ENCODE peak calls at places on chromosomes 6 and 20, in four cellular contexts. One of them, this sample, is unnamed.

GRCh38 chr20:47358672-47359532 is 2.4 kb upstream of the ZMYND8 start:
- DNase-seq in K562: peak
- DNase-seq in HepG2: peak
- DNase-seq in GM12878: no peak
- DNase-seq in this sample: peak

GRCh38 chr6:44353336-44353735 is 10.9 kb downstream of the SPATS1 start:
- DNase-seq in K562: no peak
- DNase-seq in HepG2: no peak
- DNase-seq in GM12878: no peak
- DNase-seq in this sample: no peak

GRCh38 chr20:12928755-12929401 is 79.9 kb upstream of the SPTLC3 start:
- DNase-seq in K562: no peak
- DNase-seq in HepG2: peak
- DNase-seq in GM12878: no peak
- DNase-seq in this sample: no peak

GRCh38 chr6:22886881-22887581 is 317.7 kb downstream of the HDGFL1 start:
- DNase-seq in K562: no peak
- DNase-seq in HepG2: no peak
- DNase-seq in GM12878: peak
- DNase-seq in this sample: no peak

GRCh38 chr20:19992996-19993908 is 23.9 kb upstream of the NAA20 start:
- DNase-seq in K562: peak
- DNase-seq in HepG2: peak
- DNase-seq in GM12878: no peak
- DNase-seq in this sample: peak

GRCh38 chr6:11232968-11233626 is 629 bp upstream of the NEDD9 start:
- DNase-seq in K562: peak
- DNase-seq in HepG2: peak
- DNase-seq in GM12878: no peak
- DNase-seq in this sample: no peak

GRCh38 chr20:52179331-52180166 is 12.0 kb downstream of the ZFP64 start:
- DNase-seq in K562: no peak
- DNase-seq in HepG2: no peak
- DNase-seq in GM12878: peak
- DNase-seq in this sample: no peak

GRCh38 chr6:101290346-101290745 is 103.2 kb upstream of the GRIK2 start:
- DNase-seq in K562: no peak
- DNase-seq in HepG2: no peak
- DNase-seq in GM12878: no peak
- DNase-seq in this sample: no peak

GRCh38 chr20:61744691-61745396 is 320.8 kb downstream of the TAF4 start:
- DNase-seq in K562: peak
- DNase-seq in HepG2: no peak
- DNase-seq in GM12878: no peak
- DNase-seq in this sample: no peak

GRCh38 chr20:33667245-33668086 is 723 bp downstream of the ACTL10 start:
- DNase-seq in K562: no peak
- DNase-seq in HepG2: no peak
- DNase-seq in GM12878: no peak
- DNase-seq in this sample: no peak

GRCh38 chr20:4828830-4829493 is 107.3 kb downstream of the PRND start:
- DNase-seq in K562: no peak
- DNase-seq in HepG2: no peak
- DNase-seq in GM12878: no peak
- DNase-seq in this sample: no peak

GRCh38 chr20:38460040-38460623 is 12.5 kb upstream of the RALGAPB start:
- DNase-seq in K562: peak
- DNase-seq in HepG2: peak
- DNase-seq in GM12878: no peak
- DNase-seq in this sample: no peak

GRCh38 chr20:46022411-46023147 is 6.4 kb upstream of the SLC12A5 start:
- DNase-seq in K562: peak
- DNase-seq in HepG2: peak
- DNase-seq in GM12878: no peak
- DNase-seq in this sample: peak

GRCh38 chr6:11429577-11429976 is 108.0 kb upstream of the TMEM170B start:
- DNase-seq in K562: no peak
- DNase-seq in HepG2: no peak
- DNase-seq in GM12878: no peak
- DNase-seq in this sample: no peak

GRCh38 chr20:45959956-45960630 is 11.9 kb downstream of the ZNF335 start:
- DNase-seq in K562: no peak
- DNase-seq in HepG2: no peak
- DNase-seq in GM12878: peak
- DNase-seq in this sample: no peak

GRCh38 chr6:15978426-15978825 is 150.5 kb upstream of the MYLIP start:
- DNase-seq in K562: no peak
- DNase-seq in HepG2: no peak
- DNase-seq in GM12878: no peak
- DNase-seq in this sample: no peak

GRCh38 chr20:45892049-45892816 is 1.1 kb downstream of the CTSA start:
- DNase-seq in K562: peak
- DNase-seq in HepG2: peak
- DNase-seq in GM12878: no peak
- DNase-seq in this sample: no peak

GRCh38 chr6:35489995-35490791 is 6.7 kb downstream of the TEAD3 start:
- DNase-seq in K562: peak
- DNase-seq in HepG2: no peak
- DNase-seq in GM12878: no peak
- DNase-seq in this sample: peak

GRCh38 chr6:15077006-15077405 is 168.9 kb upstream of the JARID2 start:
- DNase-seq in K562: no peak
- DNase-seq in HepG2: no peak
- DNase-seq in GM12878: no peak
- DNase-seq in this sample: no peak

GRCh38 chr6:42453027-42453648 is 1.4 kb upstream of the TRERF1 start:
- DNase-seq in K562: peak
- DNase-seq in HepG2: peak
- DNase-seq in GM12878: peak
- DNase-seq in this sample: peak

GRCh38 chr20:50189681-50190250 is 864 bp upstream of the CEBPB start:
- DNase-seq in K562: peak
- DNase-seq in HepG2: peak
- DNase-seq in GM12878: no peak
- DNase-seq in this sample: peak

GRCh38 chr6:28758046-28758817 is 165.6 kb downstream of the TRIM27 start:
- DNase-seq in K562: peak
- DNase-seq in HepG2: peak
- DNase-seq in GM12878: no peak
- DNase-seq in this sample: peak
- TF ChIP-seq TCF7 in K562: no peak
- TF ChIP-seq TCF7 in HepG2: no peak
- TF ChIP-seq TCF7 in GM12878: no peak
- TF ChIP-seq TCF7 in this sample: no peak

DNA sequence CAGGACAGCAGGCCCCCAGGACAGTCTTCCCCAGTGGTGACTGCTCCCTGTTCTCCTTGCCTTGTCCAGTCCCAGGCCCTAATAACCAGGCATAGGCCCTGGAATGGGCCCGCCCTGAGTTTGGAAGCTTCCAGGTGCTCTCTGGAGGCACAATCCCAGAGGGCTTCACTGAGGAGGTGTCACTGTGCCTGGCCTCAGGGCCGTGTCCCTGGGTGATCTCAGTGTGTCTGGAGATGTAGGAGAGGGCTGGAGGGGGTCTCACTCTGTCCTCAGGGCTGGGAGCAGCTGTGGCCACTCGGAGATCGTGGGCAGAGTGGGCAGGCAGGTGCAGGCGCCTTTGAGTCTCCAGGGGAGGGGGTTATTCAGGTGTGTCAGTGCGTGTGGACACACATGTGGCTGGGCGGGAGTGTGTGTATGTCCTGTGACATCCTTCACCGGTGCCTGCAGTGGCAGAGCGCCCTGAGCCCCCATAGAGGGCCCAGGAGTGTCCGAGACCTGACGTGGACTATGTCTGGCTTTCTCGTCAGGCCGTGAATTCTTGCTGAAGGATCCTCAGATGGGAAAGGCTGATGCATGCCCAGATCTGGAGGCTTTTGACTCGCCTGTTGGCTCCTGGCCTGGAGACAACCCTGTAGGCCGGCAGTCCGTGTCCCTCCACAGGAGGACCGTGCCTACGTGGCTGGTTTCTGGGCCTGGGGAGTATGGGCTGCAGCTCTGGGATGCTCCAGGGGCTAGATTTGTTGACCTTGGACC is 5.5 kb upstream of the NPBWR2 start:
- DNase-seq in K562: no peak
- DNase-seq in HepG2: no peak
- DNase-seq in GM12878: no peak
- DNase-seq in this sample: peak
- TF ChIP-seq TCF7 in K562: no peak
- TF ChIP-seq TCF7 in HepG2: no peak
- TF ChIP-seq TCF7 in GM12878: no peak
- TF ChIP-seq TCF7 in this sample: no peak

GRCh38 chr20:21826946-21827345 is 121.5 kb downstream of the PAX1 start:
- DNase-seq in K562: no peak
- DNase-seq in HepG2: peak
- DNase-seq in GM12878: no peak
- DNase-seq in this sample: peak
- TF ChIP-seq TCF7 in K562: no peak
- TF ChIP-seq TCF7 in HepG2: no peak
- TF ChIP-seq TCF7 in GM12878: no peak
- TF ChIP-seq TCF7 in this sample: no peak

DNA sequence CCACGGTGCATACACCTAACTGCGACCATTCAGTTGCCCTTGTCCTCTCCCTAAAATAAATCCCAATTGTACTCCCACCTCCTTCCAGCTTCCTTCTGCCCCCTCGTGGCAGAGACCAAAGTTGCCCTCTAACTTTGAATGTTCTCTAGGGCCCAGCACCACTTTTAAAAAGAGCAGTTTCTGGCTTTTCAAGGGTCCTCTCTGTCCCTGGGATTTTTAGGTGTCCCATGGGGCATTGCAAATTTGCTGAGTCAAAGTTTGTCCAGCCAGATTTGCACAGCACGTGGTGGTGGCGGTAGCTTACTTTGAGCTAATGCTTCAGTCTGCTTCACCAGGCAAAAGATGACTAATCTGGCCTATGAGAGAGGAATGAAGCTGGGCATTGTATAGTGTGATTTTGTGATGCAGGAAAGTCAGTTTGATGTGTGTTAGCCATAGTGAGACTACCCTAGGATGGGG is 100.2 kb downstream of the PERP start:
- DNase-seq in K562: peak
- DNase-seq in HepG2: peak
- DNase-seq in GM12878: no peak
- DNase-seq in this sample: peak
- TF ChIP-seq TCF7 in K562: no peak
- TF ChIP-seq TCF7 in HepG2: no peak
- TF ChIP-seq TCF7 in GM12878: no peak
- TF ChIP-seq TCF7 in this sample: no peak

GRCh38 chr20:44344723-44345122 is 7.9 kb downstream of the R3HDML start:
- DNase-seq in K562: no peak
- DNase-seq in HepG2: no peak
- DNase-seq in GM12878: no peak
- DNase-seq in this sample: no peak

GRCh38 chr20:44343162-44343675 is 6.4 kb downstream of the R3HDML start:
- DNase-seq in K562: no peak
- DNase-seq in HepG2: no peak
- DNase-seq in GM12878: no peak
- DNase-seq in this sample: no peak

GRCh38 chr20:44345147-44345546 is 8.3 kb downstream of the R3HDML start:
- DNase-seq in K562: no peak
- DNase-seq in HepG2: no peak
- DNase-seq in GM12878: no peak
- DNase-seq in this sample: no peak

GRCh38 chr20:44336725-44337380 is at the start of gene R3HDML:
- DNase-seq in K562: no peak
- DNase-seq in HepG2: no peak
- DNase-seq in GM12878: no peak
- DNase-seq in this sample: no peak

GRCh38 chr20:44342240-44342639 is 5.4 kb downstream of the R3HDML start:
- DNase-seq in K562: no peak
- DNase-seq in HepG2: no peak
- DNase-seq in GM12878: no peak
- DNase-seq in this sample: no peak
- TF ChIP-seq TCF7 in K562: no peak
- TF ChIP-seq TCF7 in HepG2: no peak
- TF ChIP-seq TCF7 in GM12878: no peak
- TF ChIP-seq TCF7 in this sample: no peak

This sample was measured in WTC11.